ENCODE peak calls at places on chromosome 3, in six cellular contexts. One of them, this sample, is unnamed.

GRCh38 chr3:14388200-14388599 is 14.2 kb upstream of the SLC6A6 start:
- ATAC-seq in activated naive CD8-positive, alpha-beta T cell treated with anti-CD3 and anti-CD28 coated beads, Interleukin-2, amount 50 U/mL, for 24 hours: no peak
- ATAC-seq in stimulated activated effector memory CD8-positive, alpha-beta T cell treated with anti-CD3 and anti-CD28 coated beads, Interleukin-12 subunit alpha, Interleukin-12 subunit beta, amount 100 ng/mL, for 72 hours: no peak
- ATAC-seq in heart left ventricle: peak
- ATAC-seq in lung: no peak
- ATAC-seq in T-cell: no peak
- ATAC-seq in this sample: no peak

GRCh38 chr3:70992557-70992956 is 591.0 kb downstream of the FOXP1 start:
- ATAC-seq in heart left ventricle: no peak
- ATAC-seq in lung: no peak
- ATAC-seq in T-cell: no peak
- ATAC-seq in activated naive CD8-positive, alpha-beta T cell treated with anti-CD3 and anti-CD28 coated beads, Interleukin-2, amount 50 U/mL, for 24 hours: no peak
- ATAC-seq in stimulated activated effector memory CD8-positive, alpha-beta T cell treated with anti-CD3 and anti-CD28 coated beads, Interleukin-12 subunit alpha, Interleukin-12 subunit beta, amount 100 ng/mL, for 72 hours: no peak
- ATAC-seq in this sample: no peak

GRCh38 chr3:179179979-179180758 is 32.0 kb downstream of the PIK3CA start:
- ATAC-seq in heart left ventricle: no peak
- ATAC-seq in activated naive CD8-positive, alpha-beta T cell treated with anti-CD3 and anti-CD28 coated beads, Interleukin-2, amount 50 U/mL, for 24 hours: no peak
- ATAC-seq in stimulated activated effector memory CD8-positive, alpha-beta T cell treated with anti-CD3 and anti-CD28 coated beads, Interleukin-12 subunit alpha, Interleukin-12 subunit beta, amount 100 ng/mL, for 72 hours: peak
- ATAC-seq in lung: no peak
- ATAC-seq in T-cell: peak
- ATAC-seq in this sample: peak

GRCh38 chr3:49296781-49297420 is 19.9 kb upstream of the C3orf62 start:
- ATAC-seq in T-cell: no peak
- ATAC-seq in lung: no peak
- ATAC-seq in activated naive CD8-positive, alpha-beta T cell treated with anti-CD3 and anti-CD28 coated beads, Interleukin-2, amount 50 U/mL, for 24 hours: no peak
- ATAC-seq in heart left ventricle: peak
- ATAC-seq in stimulated activated effector memory CD8-positive, alpha-beta T cell treated with anti-CD3 and anti-CD28 coated beads, Interleukin-12 subunit alpha, Interleukin-12 subunit beta, amount 100 ng/mL, for 72 hours: no peak
- ATAC-seq in this sample: peak

GRCh38 chr3:188624828-188625227 is 470.9 kb downstream of the LPP start:
- ATAC-seq in heart left ventricle: no peak
- ATAC-seq in stimulated activated effector memory CD8-positive, alpha-beta T cell treated with anti-CD3 and anti-CD28 coated beads, Interleukin-12 subunit alpha, Interleukin-12 subunit beta, amount 100 ng/mL, for 72 hours: no peak
- ATAC-seq in T-cell: no peak
- ATAC-seq in lung: no peak
- ATAC-seq in activated naive CD8-positive, alpha-beta T cell treated with anti-CD3 and anti-CD28 coated beads, Interleukin-2, amount 50 U/mL, for 24 hours: no peak
- ATAC-seq in this sample: no peak

GRCh38 chr3:16343101-16343500 is 78.1 kb downstream of the OXNAD1 start:
- ATAC-seq in stimulated activated effector memory CD8-positive, alpha-beta T cell treated with anti-CD3 and anti-CD28 coated beads, Interleukin-12 subunit alpha, Interleukin-12 subunit beta, amount 100 ng/mL, for 72 hours: no peak
- ATAC-seq in T-cell: no peak
- ATAC-seq in heart left ventricle: peak
- ATAC-seq in activated naive CD8-positive, alpha-beta T cell treated with anti-CD3 and anti-CD28 coated beads, Interleukin-2, amount 50 U/mL, for 24 hours: no peak
- ATAC-seq in lung: no peak
- ATAC-seq in this sample: no peak

GRCh38 chr3:177551431-177551836 is 354.2 kb upstream of the TBL1XR1 start:
- ATAC-seq in T-cell: peak
- ATAC-seq in activated naive CD8-positive, alpha-beta T cell treated with anti-CD3 and anti-CD28 coated beads, Interleukin-2, amount 50 U/mL, for 24 hours: peak
- ATAC-seq in heart left ventricle: peak
- ATAC-seq in lung: no peak
- ATAC-seq in stimulated activated effector memory CD8-positive, alpha-beta T cell treated with anti-CD3 and anti-CD28 coated beads, Interleukin-12 subunit alpha, Interleukin-12 subunit beta, amount 100 ng/mL, for 72 hours: peak
- ATAC-seq in this sample: no peak

GRCh38 chr3:122000936-122001605 is 21.0 kb downstream of the ILDR1 start:
- ATAC-seq in heart left ventricle: no peak
- ATAC-seq in lung: no peak
- ATAC-seq in activated naive CD8-positive, alpha-beta T cell treated with anti-CD3 and anti-CD28 coated beads, Interleukin-2, amount 50 U/mL, for 24 hours: no peak
- ATAC-seq in stimulated activated effector memory CD8-positive, alpha-beta T cell treated with anti-CD3 and anti-CD28 coated beads, Interleukin-12 subunit alpha, Interleukin-12 subunit beta, amount 100 ng/mL, for 72 hours: no peak
- ATAC-seq in T-cell: no peak
- ATAC-seq in this sample: no peak

GRCh38 chr3:178623666-178624255 is 87.5 kb downstream of the KCNMB2 start:
- ATAC-seq in stimulated activated effector memory CD8-positive, alpha-beta T cell treated with anti-CD3 and anti-CD28 coated beads, Interleukin-12 subunit alpha, Interleukin-12 subunit beta, amount 100 ng/mL, for 72 hours: no peak
- ATAC-seq in lung: no peak
- ATAC-seq in heart left ventricle: peak
- ATAC-seq in T-cell: no peak
- ATAC-seq in activated naive CD8-positive, alpha-beta T cell treated with anti-CD3 and anti-CD28 coated beads, Interleukin-2, amount 50 U/mL, for 24 hours: no peak
- ATAC-seq in this sample: no peak

GRCh38 chr3:189275852-189276251 is 104.1 kb downstream of the TPRG1 start:
- ATAC-seq in T-cell: no peak
- ATAC-seq in activated naive CD8-positive, alpha-beta T cell treated with anti-CD3 and anti-CD28 coated beads, Interleukin-2, amount 50 U/mL, for 24 hours: no peak
- ATAC-seq in lung: no peak
- ATAC-seq in heart left ventricle: no peak
- ATAC-seq in stimulated activated effector memory CD8-positive, alpha-beta T cell treated with anti-CD3 and anti-CD28 coated beads, Interleukin-12 subunit alpha, Interleukin-12 subunit beta, amount 100 ng/mL, for 72 hours: no peak
- ATAC-seq in this sample: no peak

GRCh38 chr3:31704156-31704555 is 171.4 kb downstream of the STT3B start:
- ATAC-seq in stimulated activated effector memory CD8-positive, alpha-beta T cell treated with anti-CD3 and anti-CD28 coated beads, Interleukin-12 subunit alpha, Interleukin-12 subunit beta, amount 100 ng/mL, for 72 hours: no peak
- ATAC-seq in heart left ventricle: no peak
- ATAC-seq in lung: no peak
- ATAC-seq in activated naive CD8-positive, alpha-beta T cell treated with anti-CD3 and anti-CD28 coated beads, Interleukin-2, amount 50 U/mL, for 24 hours: no peak
- ATAC-seq in T-cell: no peak
- ATAC-seq in this sample: no peak

GRCh38 chr3:153599685-153600084 is 437.7 kb downstream of the RAP2B start:
- ATAC-seq in stimulated activated effector memory CD8-positive, alpha-beta T cell treated with anti-CD3 and anti-CD28 coated beads, Interleukin-12 subunit alpha, Interleukin-12 subunit beta, amount 100 ng/mL, for 72 hours: no peak
- ATAC-seq in T-cell: no peak
- ATAC-seq in activated naive CD8-positive, alpha-beta T cell treated with anti-CD3 and anti-CD28 coated beads, Interleukin-2, amount 50 U/mL, for 24 hours: no peak
- ATAC-seq in heart left ventricle: peak
- ATAC-seq in lung: peak
- ATAC-seq in this sample: no peak

GRCh38 chr3:190238871-190239270 is 83.4 kb downstream of the CLDN1 start:
- ATAC-seq in activated naive CD8-positive, alpha-beta T cell treated with anti-CD3 and anti-CD28 coated beads, Interleukin-2, amount 50 U/mL, for 24 hours: no peak
- ATAC-seq in stimulated activated effector memory CD8-positive, alpha-beta T cell treated with anti-CD3 and anti-CD28 coated beads, Interleukin-12 subunit alpha, Interleukin-12 subunit beta, amount 100 ng/mL, for 72 hours: no peak
- ATAC-seq in T-cell: no peak
- ATAC-seq in lung: no peak
- ATAC-seq in heart left ventricle: no peak
- ATAC-seq in this sample: no peak

GRCh38 chr3:161700998-161701397 is 204.4 kb downstream of the OTOL1 start:
- ATAC-seq in lung: no peak
- ATAC-seq in heart left ventricle: no peak
- ATAC-seq in T-cell: no peak
- ATAC-seq in activated naive CD8-positive, alpha-beta T cell treated with anti-CD3 and anti-CD28 coated beads, Interleukin-2, amount 50 U/mL, for 24 hours: no peak
- ATAC-seq in stimulated activated effector memory CD8-positive, alpha-beta T cell treated with anti-CD3 and anti-CD28 coated beads, Interleukin-12 subunit alpha, Interleukin-12 subunit beta, amount 100 ng/mL, for 72 hours: no peak
- ATAC-seq in this sample: no peak

GRCh38 chr3:195251336-195252065 is 19.5 kb downstream of the XXYLT1 start:
- ATAC-seq in T-cell: peak
- ATAC-seq in activated naive CD8-positive, alpha-beta T cell treated with anti-CD3 and anti-CD28 coated beads, Interleukin-2, amount 50 U/mL, for 24 hours: peak
- ATAC-seq in lung: no peak
- ATAC-seq in stimulated activated effector memory CD8-positive, alpha-beta T cell treated with anti-CD3 and anti-CD28 coated beads, Interleukin-12 subunit alpha, Interleukin-12 subunit beta, amount 100 ng/mL, for 72 hours: peak
- ATAC-seq in heart left ventricle: no peak
- ATAC-seq in this sample: no peak

GRCh38 chr3:134237454-134238145 is 13.1 kb downstream of the RYK start:
- ATAC-seq in lung: no peak
- ATAC-seq in activated naive CD8-positive, alpha-beta T cell treated with anti-CD3 and anti-CD28 coated beads, Interleukin-2, amount 50 U/mL, for 24 hours: no peak
- ATAC-seq in heart left ventricle: peak
- ATAC-seq in stimulated activated effector memory CD8-positive, alpha-beta T cell treated with anti-CD3 and anti-CD28 coated beads, Interleukin-12 subunit alpha, Interleukin-12 subunit beta, amount 100 ng/mL, for 72 hours: no peak
- ATAC-seq in T-cell: no peak
- ATAC-seq in this sample: no peak

GRCh38 chr3:127911421-127911931 is 3.6 kb upstream of the KBTBD12 start:
- ATAC-seq in T-cell: no peak
- ATAC-seq in activated naive CD8-positive, alpha-beta T cell treated with anti-CD3 and anti-CD28 coated beads, Interleukin-2, amount 50 U/mL, for 24 hours: no peak
- ATAC-seq in heart left ventricle: peak
- ATAC-seq in lung: no peak
- ATAC-seq in stimulated activated effector memory CD8-positive, alpha-beta T cell treated with anti-CD3 and anti-CD28 coated beads, Interleukin-12 subunit alpha, Interleukin-12 subunit beta, amount 100 ng/mL, for 72 hours: no peak
- ATAC-seq in this sample: peak

GRCh38 chr3:87359025-87359424 is 82.6 kb upstream of the POU1F1 start:
- ATAC-seq in stimulated activated effector memory CD8-positive, alpha-beta T cell treated with anti-CD3 and anti-CD28 coated beads, Interleukin-12 subunit alpha, Interleukin-12 subunit beta, amount 100 ng/mL, for 72 hours: no peak
- ATAC-seq in T-cell: no peak
- ATAC-seq in lung: no peak
- ATAC-seq in activated naive CD8-positive, alpha-beta T cell treated with anti-CD3 and anti-CD28 coated beads, Interleukin-2, amount 50 U/mL, for 24 hours: no peak
- ATAC-seq in heart left ventricle: no peak
- ATAC-seq in this sample: no peak

GRCh38 chr3:187208159-187208558 is 10.9 kb downstream of the RTP1 start:
- ATAC-seq in T-cell: no peak
- ATAC-seq in activated naive CD8-positive, alpha-beta T cell treated with anti-CD3 and anti-CD28 coated beads, Interleukin-2, amount 50 U/mL, for 24 hours: no peak
- ATAC-seq in lung: no peak
- ATAC-seq in stimulated activated effector memory CD8-positive, alpha-beta T cell treated with anti-CD3 and anti-CD28 coated beads, Interleukin-12 subunit alpha, Interleukin-12 subunit beta, amount 100 ng/mL, for 72 hours: no peak
- ATAC-seq in heart left ventricle: no peak
- ATAC-seq in this sample: no peak

GRCh38 chr3:150081084-150081483 is 110.4 kb upstream of the PFN2 start:
- ATAC-seq in lung: no peak
- ATAC-seq in heart left ventricle: no peak
- ATAC-seq in stimulated activated effector memory CD8-positive, alpha-beta T cell treated with anti-CD3 and anti-CD28 coated beads, Interleukin-12 subunit alpha, Interleukin-12 subunit beta, amount 100 ng/mL, for 72 hours: no peak
- ATAC-seq in T-cell: no peak
- ATAC-seq in activated naive CD8-positive, alpha-beta T cell treated with anti-CD3 and anti-CD28 coated beads, Interleukin-2, amount 50 U/mL, for 24 hours: no peak
- ATAC-seq in this sample: no peak

GRCh38 chr3:124800076-124800475 is 69.8 kb downstream of the UMPS start:
- ATAC-seq in stimulated activated effector memory CD8-positive, alpha-beta T cell treated with anti-CD3 and anti-CD28 coated beads, Interleukin-12 subunit alpha, Interleukin-12 subunit beta, amount 100 ng/mL, for 72 hours: no peak
- ATAC-seq in activated naive CD8-positive, alpha-beta T cell treated with anti-CD3 and anti-CD28 coated beads, Interleukin-2, amount 50 U/mL, for 24 hours: no peak
- ATAC-seq in heart left ventricle: no peak
- ATAC-seq in lung: no peak
- ATAC-seq in T-cell: no peak
- ATAC-seq in this sample: no peak

GRCh38 chr3:24495334-24495994 is 814 bp upstream of the THRB start:
- ATAC-seq in stimulated activated effector memory CD8-positive, alpha-beta T cell treated with anti-CD3 and anti-CD28 coated beads, Interleukin-12 subunit alpha, Interleukin-12 subunit beta, amount 100 ng/mL, for 72 hours: no peak
- ATAC-seq in lung: peak
- ATAC-seq in T-cell: no peak
- ATAC-seq in heart left ventricle: peak
- ATAC-seq in activated naive CD8-positive, alpha-beta T cell treated with anti-CD3 and anti-CD28 coated beads, Interleukin-2, amount 50 U/mL, for 24 hours: no peak
- ATAC-seq in this sample: peak

GRCh38 chr3:167241048-167241845 is 138.8 kb downstream of the ZBBX start:
- ATAC-seq in T-cell: no peak
- ATAC-seq in activated naive CD8-positive, alpha-beta T cell treated with anti-CD3 and anti-CD28 coated beads, Interleukin-2, amount 50 U/mL, for 24 hours: no peak
- ATAC-seq in lung: no peak
- ATAC-seq in heart left ventricle: no peak
- ATAC-seq in stimulated activated effector memory CD8-positive, alpha-beta T cell treated with anti-CD3 and anti-CD28 coated beads, Interleukin-12 subunit alpha, Interleukin-12 subunit beta, amount 100 ng/mL, for 72 hours: no peak
- ATAC-seq in this sample: no peak

GRCh38 chr3:125120370-125121122 is 64.7 kb upstream of the HEG1 start:
- ATAC-seq in lung: no peak
- ATAC-seq in stimulated activated effector memory CD8-positive, alpha-beta T cell treated with anti-CD3 and anti-CD28 coated beads, Interleukin-12 subunit alpha, Interleukin-12 subunit beta, amount 100 ng/mL, for 72 hours: no peak
- ATAC-seq in T-cell: no peak
- ATAC-seq in heart left ventricle: peak
- ATAC-seq in activated naive CD8-positive, alpha-beta T cell treated with anti-CD3 and anti-CD28 coated beads, Interleukin-2, amount 50 U/mL, for 24 hours: peak
- ATAC-seq in this sample: no peak

GRCh38 chr3:66110840-66111239 is 72.1 kb upstream of the MAGI1 start:
- ATAC-seq in lung: peak
- ATAC-seq in activated naive CD8-positive, alpha-beta T cell treated with anti-CD3 and anti-CD28 coated beads, Interleukin-2, amount 50 U/mL, for 24 hours: no peak
- ATAC-seq in T-cell: no peak
- ATAC-seq in heart left ventricle: peak
- ATAC-seq in stimulated activated effector memory CD8-positive, alpha-beta T cell treated with anti-CD3 and anti-CD28 coated beads, Interleukin-12 subunit alpha, Interleukin-12 subunit beta, amount 100 ng/mL, for 72 hours: no peak
- ATAC-seq in this sample: peak

GRCh38 chr3:4523710-4524422 is 30.7 kb downstream of the ITPR1 start:
- ATAC-seq in lung: no peak
- ATAC-seq in activated naive CD8-positive, alpha-beta T cell treated with anti-CD3 and anti-CD28 coated beads, Interleukin-2, amount 50 U/mL, for 24 hours: no peak
- ATAC-seq in T-cell: no peak
- ATAC-seq in stimulated activated effector memory CD8-positive, alpha-beta T cell treated with anti-CD3 and anti-CD28 coated beads, Interleukin-12 subunit alpha, Interleukin-12 subunit beta, amount 100 ng/mL, for 72 hours: no peak
- ATAC-seq in heart left ventricle: peak
- ATAC-seq in this sample: peak

GRCh38 chr3:142154186-142154585 is 4.8 kb upstream of the TFDP2 start:
- ATAC-seq in activated naive CD8-positive, alpha-beta T cell treated with anti-CD3 and anti-CD28 coated beads, Interleukin-2, amount 50 U/mL, for 24 hours: no peak
- ATAC-seq in T-cell: no peak
- ATAC-seq in lung: no peak
- ATAC-seq in heart left ventricle: no peak
- ATAC-seq in stimulated activated effector memory CD8-positive, alpha-beta T cell treated with anti-CD3 and anti-CD28 coated beads, Interleukin-12 subunit alpha, Interleukin-12 subunit beta, amount 100 ng/mL, for 72 hours: no peak
- ATAC-seq in this sample: no peak